ENCODE peak calls at places on chromosomes 6 and 20, in four cellular contexts. P is ovary; Y is stimulated activated CD4-positive, alpha-beta T cell treated with anti-CD3 and anti-CD28 coated beads, Interleukin-15, amount 100 ng/mL, for 1 hour; K is GM12891. T is an unnamed sample.

GRCh38 chr6:75412937-75413662 is 80.5 kb downstream of the FILIP1 start:
- DNase-seq in Y (no peak), K (no peak), P (no peak), T (no peak)

GRCh38 chr6:47371139-47371874 is 61.6 kb upstream of the TNFRSF21 start:
- DNase-seq in K (no peak), P (no peak), Y (no peak), T (no peak)

GRCh38 chr6:116773886-116774285 is 8.4 kb upstream of the FAM162B start:
- DNase-seq in K (no peak), P (no peak), Y (no peak), T (no peak)

GRCh38 chr6:147752686-147753418 is 244.4 kb downstream of the SAMD5 start:
- DNase-seq in K (no peak), Y (no peak), P (no peak), T (no peak)

GRCh38 chr20:18672826-18673225 is 85.0 kb downstream of the DTD1 start:
- DNase-seq in Y (no peak), P (no peak), K (no peak), T (no peak)

GRCh38 chr6:152897807-152898399 is 84.9 kb downstream of the FBXO5 start:
- DNase-seq in K (peak), P (peak), Y (peak), T (peak)

GRCh38 chr6:180295-180694 is 112.0 kb upstream of the DUSP22 start:
- DNase-seq in Y (no peak), P (no peak), K (no peak), T (no peak)

GRCh38 chr6:87828044-87828443 is 126.0 kb upstream of the AKIRIN2 start:
- DNase-seq in P (no peak), K (no peak), Y (no peak), T (no peak)

GRCh38 chr20:15925376-15925775 is 647.9 kb downstream of the KIF16B start:
- DNase-seq in P (no peak), K (no peak), Y (no peak), T (no peak)

GRCh38 chr6:87826376-87826775 is 124.3 kb upstream of the AKIRIN2 start:
- DNase-seq in K (no peak), Y (no peak), P (no peak), T (no peak)

GRCh38 chr6:130912451-130912850 is 85.2 kb downstream of the SMLR1 start:
- DNase-seq in K (no peak), Y (no peak), P (no peak), T (no peak)

GRCh38 chr20:63290677-63291472 is 2.1 kb upstream of the COL20A1 start:
- DNase-seq in K (peak), P (peak), Y (peak), T (peak)

GRCh38 chr6:153312633-153313032 is 181.6 kb upstream of the RGS17 start:
- DNase-seq in Y (no peak), P (no peak), K (no peak), T (peak)

GRCh38 chr6:34202329-34203201 is 34.1 kb upstream of the HMGA1 start:
- DNase-seq in Y (no peak), K (no peak), P (no peak), T (no peak)

GRCh38 chr6:168450921-168451320 is 9.9 kb downstream of the SMOC2 start:
- DNase-seq in P (no peak), Y (no peak), K (no peak), T (no peak)

GRCh38 chr6:157381631-157382621 is 936 bp downstream of the ZDHHC14 start:
- DNase-seq in K (peak), P (peak), Y (peak), T (peak)

GRCh38 chr6:164356814-164357213 is 942.3 kb downstream of the QKI start:
- DNase-seq in P (no peak), K (no peak), Y (no peak), T (no peak)

T was measured in thyroid gland.